ENCODE peak calls at places on chromosomes 2 and 18, in seven cellular contexts. B is sigmoid colon, H is transverse colon, J is HepG2, D is IMR-90, R is HCT116, T is body of pancreas. A is an unnamed sample. For H3K27me3, the result is how much of the 10 kb centered on the place peaks cover.

GRCh38 chr2:86584164-86584913 is 21.1 kb upstream of the CHMP3 start:
- DNase-seq in B (no peak), H (no peak), J (no peak), D (no peak), R (no peak), T (no peak), A (no peak)

GRCh38 chr18:25826377-25826776 is 264.0 kb downstream of the SS18 start:
- DNase-seq in B (no peak), H (no peak), J (no peak), D (no peak), R (no peak), T (no peak), A (no peak)

GRCh38 chr2:233692648-233693047 is at the start of gene UGT1A6:
- DNase-seq in B (no peak), H (no peak), J (no peak), D (no peak), R (no peak), T (peak), A (no peak)

GRCh38 chr2:201174687-201175086 is 8.3 kb upstream of the CASP10 start:
- DNase-seq in B (no peak), H (no peak), J (no peak), D (no peak), R (no peak), T (no peak), A (no peak)

GRCh38 chr2:168500516-168500915 is 44.4 kb downstream of the CERS6 start:
- DNase-seq in B (no peak), H (no peak), J (no peak), D (no peak), R (no peak), T (no peak), A (no peak)

GRCh38 chr2:203687161-203687560 is 19.3 kb upstream of the CD28 start:
- DNase-seq in B (no peak), H (no peak), J (no peak), D (peak), R (no peak), T (no peak), A (no peak)

GRCh38 chr18:21598726-21599584 is 1.5 kb downstream of the ESCO1 start:
- DNase-seq in B (no peak), H (peak), J (peak), D (no peak), R (peak), T (no peak), A (no peak)

GRCh38 chr2:217166241-217166640 is 306.4 kb upstream of the TNP1 start:
- DNase-seq in B (no peak), H (no peak), J (peak), D (peak), R (peak), T (no peak), A (no peak)

GRCh38 chr2:158463496-158464095 is 6.8 kb downstream of the PKP4 start:
- DNase-seq in B (no peak), H (no peak), J (no peak), D (no peak), R (no peak), T (no peak), A (no peak)

GRCh38 chr2:40372586-40372985 is 79.3 kb downstream of the SLC8A1 start:
- DNase-seq in B (no peak), H (no peak), J (no peak), D (peak), R (no peak), T (no peak), A (no peak)

GRCh38 chr18:75215663-75216062 is 5.1 kb downstream of the TSHZ1 start:
- DNase-seq in B (no peak), H (no peak), J (no peak), D (no peak), R (no peak), T (no peak), A (no peak)

GRCh38 chr2:39127973-39128372 is 7.1 kb upstream of the SOS1 start:
- DNase-seq in B (no peak), H (peak), J (no peak), D (peak), R (no peak), T (no peak), A (no peak)

GRCh38 chr2:85468704-85469349 is 50.3 kb downstream of the SH2D6 start:
- DNase-seq in B (peak), H (peak), J (peak), D (peak), R (peak), T (peak), A (peak)

GRCh38 chr2:236217926-236218325 is 46.3 kb downstream of the ASB18 start:
- DNase-seq in B (no peak), H (no peak), J (no peak), D (no peak), R (no peak), T (no peak), A (no peak)

GRCh38 chr18:27599202-27599829 is 414.2 kb upstream of the CHST9 start:
- DNase-seq in B (no peak), H (peak), J (peak), D (peak), R (peak), T (peak), A (peak)

GRCh38 chr2:64908406-64908805 is 80.8 kb upstream of the SLC1A4 start:
- DNase-seq in B (no peak), H (no peak), J (no peak), D (no peak), R (no peak), T (no peak), A (no peak)
- H3K27me3 ChIP-seq in B (under half), H (under half), J (under half), D (half or more), R (under half), T (under half), A (under half)

GRCh38 chr2:20568501-20569463 is 82.1 kb downstream of the HS1BP3 start:
- DNase-seq in B (no peak), H (no peak), J (no peak), D (no peak), R (no peak), T (no peak), A (peak)
- TF ChIP-seq POLR2A in B (no peak), H (no peak), J (no peak), D (no peak), R (no peak), T (no peak), A (no peak)

GRCh38 chr2:9370746-9371145 is 52.6 kb downstream of the ITGB1BP1 start:
- DNase-seq in B (no peak), H (no peak), J (no peak), D (no peak), R (no peak), T (no peak), A (no peak)

GRCh38 chr2:9364791-9365497 is 58.4 kb downstream of the ITGB1BP1 start:
- DNase-seq in B (no peak), H (no peak), J (peak), D (no peak), R (no peak), T (no peak), A (no peak)

GRCh38 chr2:9364373-9364772 is 59.0 kb downstream of the ITGB1BP1 start:
- DNase-seq in B (no peak), H (no peak), J (no peak), D (no peak), R (no peak), T (no peak), A (no peak)

GRCh38 chr2:9365498-9366019 is 57.8 kb downstream of the ITGB1BP1 start:
- DNase-seq in B (no peak), H (no peak), J (no peak), D (no peak), R (no peak), T (no peak), A (no peak)

DNA sequence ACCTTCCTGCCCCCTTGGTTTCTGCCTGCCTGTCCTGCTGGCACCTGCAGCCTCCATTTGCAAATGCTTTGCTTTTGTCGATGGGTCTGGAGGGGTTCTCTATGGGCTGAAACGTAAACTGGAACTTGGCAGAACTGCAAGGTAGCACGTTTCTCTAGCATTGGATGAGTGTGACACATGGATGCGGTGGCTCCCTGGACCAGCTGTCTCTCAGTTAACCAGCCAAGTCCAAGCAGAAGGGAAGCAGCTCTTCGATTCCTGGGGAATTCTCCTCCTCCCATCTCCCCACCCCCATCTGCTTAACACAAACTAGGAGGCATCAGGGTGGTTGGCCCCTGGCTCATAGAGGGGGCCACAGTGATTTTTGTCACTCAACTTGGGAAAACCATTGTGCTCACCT is 57.3 kb downstream of the ITGB1BP1 start:
- DNase-seq in B (no peak), H (no peak), J (no peak), D (no peak), R (no peak), T (no peak), A (no peak)
- H3K27ac ChIP-seq in B (no peak), H (no peak), J (peak), D (no peak), R (no peak), T (no peak), A (no peak)

GRCh38 chr2:44941551-44942234 is at the start of gene SIX3:
- DNase-seq in B (no peak), H (peak), J (no peak), D (no peak), R (peak), T (peak), A (no peak)

GRCh38 chr2:44940612-44941464 is 664 bp upstream of the SIX3 start:
- DNase-seq in B (no peak), H (no peak), J (no peak), D (no peak), R (no peak), T (no peak), A (no peak)

GRCh38 chr2:44938287-44939073 is 3.0 kb upstream of the SIX3 start:
- DNase-seq in B (no peak), H (no peak), J (peak), D (no peak), R (no peak), T (no peak), A (no peak)

GRCh38 chr2:44939074-44940052 is 2.1 kb upstream of the SIX3 start:
- DNase-seq in B (no peak), H (no peak), J (no peak), D (no peak), R (no peak), T (no peak), A (no peak)

GRCh38 chr2:44940053-44940494 is 1.4 kb upstream of the SIX3 start:
- DNase-seq in B (no peak), H (no peak), J (no peak), D (no peak), R (no peak), T (no peak), A (no peak)
- H3K27me3 ChIP-seq in B (half or more), H (half or more), J (half or more), D (half or more), R (under half), T (under half), A (half or more)

DNA sequence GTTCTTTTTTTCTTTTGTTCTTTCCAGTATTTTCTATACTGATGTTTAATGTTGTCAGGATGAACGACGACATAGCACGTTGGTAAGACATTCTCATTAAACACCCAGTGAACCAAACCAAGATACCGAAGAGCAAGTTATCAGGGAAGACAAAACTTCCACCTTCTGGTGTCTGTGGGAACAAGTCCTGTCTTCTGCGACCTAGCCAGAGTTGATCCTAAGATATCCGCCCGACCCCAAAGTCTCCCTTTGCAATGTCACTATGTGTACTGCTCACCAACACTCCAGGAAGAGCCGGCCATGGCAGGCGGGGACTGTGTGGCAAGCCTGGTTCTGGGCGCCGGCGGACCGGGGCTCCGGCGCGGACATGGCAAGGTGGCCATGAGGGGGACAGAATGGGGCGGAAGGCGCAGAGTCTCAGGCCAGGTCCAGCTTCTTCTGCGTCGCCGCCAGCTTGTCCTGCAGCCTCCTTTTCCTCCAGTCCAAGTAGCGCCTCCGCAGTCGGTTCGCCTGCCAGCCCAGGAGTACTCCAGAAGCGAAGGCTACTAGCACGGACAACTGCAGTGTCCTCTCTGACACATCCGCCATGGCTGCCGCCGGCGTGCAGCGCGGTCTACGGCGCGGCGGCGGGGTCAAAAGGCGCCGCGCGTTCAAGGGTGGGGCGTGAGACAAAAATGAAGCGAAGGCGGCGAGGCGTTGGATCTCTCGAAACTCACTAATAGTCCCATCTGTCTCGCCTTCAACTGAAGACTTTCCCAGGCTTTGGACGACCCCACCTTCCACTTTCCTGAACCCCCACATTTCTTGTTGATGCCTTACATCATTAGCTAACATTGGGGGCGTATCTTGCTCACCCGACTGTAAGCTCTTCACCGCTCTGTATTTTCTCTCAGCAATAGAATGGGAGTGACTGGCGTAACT is at the start of gene MTLN:
- DNase-seq in B (peak), H (peak), J (peak), D (peak), R (peak), T (peak), A (peak)
- TF ChIP-seq POLR2A in B (peak), H (peak), J (peak), D (peak), R (peak), T (peak), A (peak)

DNA sequence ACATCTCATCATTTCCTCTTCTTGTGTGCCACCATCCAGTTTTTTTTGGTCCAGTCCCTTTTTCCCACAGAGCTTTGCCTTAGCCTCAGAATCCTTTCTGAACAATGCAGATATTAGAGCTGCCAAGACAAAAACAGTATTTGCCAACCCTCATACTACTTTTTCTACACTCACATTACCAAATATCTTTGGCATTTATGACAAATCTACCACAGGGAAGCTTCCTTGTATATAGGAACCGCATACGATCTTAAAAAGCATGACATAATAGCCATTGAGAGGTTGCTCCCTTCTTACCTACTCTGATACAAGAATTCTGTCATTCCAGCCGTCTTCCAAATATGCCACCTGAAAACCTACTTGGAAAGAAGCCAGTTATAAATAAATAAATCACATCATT is 9.4 kb downstream of the ZNF24 start:
- DNase-seq in B (no peak), H (no peak), J (no peak), D (peak), R (no peak), T (no peak), A (no peak)
- H3K27ac ChIP-seq in B (no peak), H (no peak), J (no peak), D (no peak), R (no peak), T (no peak), A (no peak)

GRCh38 chr2:176129825-176130152 is 284 bp downstream of the HOXD8 start:
- DNase-seq in B (peak), H (peak), J (no peak), D (no peak), R (no peak), T (no peak), A (no peak)
- H3K27me3 ChIP-seq in B (under half), H (half or more), J (half or more), D (half or more), R (under half), T (under half), A (under half)

GRCh38 chr2:169822785-169823392 is 1.8 kb downstream of the METTL5 start:
- DNase-seq in B (no peak), H (no peak), J (no peak), D (peak), R (no peak), T (no peak), A (no peak)

GRCh38 chr2:169827272-169828140 is at the start of gene UBR3:
- DNase-seq in B (peak), H (peak), J (peak), D (peak), R (peak), T (peak), A (peak)

GRCh38 chr2:169822036-169822435 is 2.7 kb downstream of the METTL5 start:
- DNase-seq in B (no peak), H (no peak), J (no peak), D (no peak), R (no peak), T (no peak), A (no peak)

GRCh38 chr2:169823996-169824372 is 721 bp downstream of the METTL5 start:
- DNase-seq in B (no peak), H (no peak), J (no peak), D (no peak), R (no peak), T (no peak), A (no peak)

DNA sequence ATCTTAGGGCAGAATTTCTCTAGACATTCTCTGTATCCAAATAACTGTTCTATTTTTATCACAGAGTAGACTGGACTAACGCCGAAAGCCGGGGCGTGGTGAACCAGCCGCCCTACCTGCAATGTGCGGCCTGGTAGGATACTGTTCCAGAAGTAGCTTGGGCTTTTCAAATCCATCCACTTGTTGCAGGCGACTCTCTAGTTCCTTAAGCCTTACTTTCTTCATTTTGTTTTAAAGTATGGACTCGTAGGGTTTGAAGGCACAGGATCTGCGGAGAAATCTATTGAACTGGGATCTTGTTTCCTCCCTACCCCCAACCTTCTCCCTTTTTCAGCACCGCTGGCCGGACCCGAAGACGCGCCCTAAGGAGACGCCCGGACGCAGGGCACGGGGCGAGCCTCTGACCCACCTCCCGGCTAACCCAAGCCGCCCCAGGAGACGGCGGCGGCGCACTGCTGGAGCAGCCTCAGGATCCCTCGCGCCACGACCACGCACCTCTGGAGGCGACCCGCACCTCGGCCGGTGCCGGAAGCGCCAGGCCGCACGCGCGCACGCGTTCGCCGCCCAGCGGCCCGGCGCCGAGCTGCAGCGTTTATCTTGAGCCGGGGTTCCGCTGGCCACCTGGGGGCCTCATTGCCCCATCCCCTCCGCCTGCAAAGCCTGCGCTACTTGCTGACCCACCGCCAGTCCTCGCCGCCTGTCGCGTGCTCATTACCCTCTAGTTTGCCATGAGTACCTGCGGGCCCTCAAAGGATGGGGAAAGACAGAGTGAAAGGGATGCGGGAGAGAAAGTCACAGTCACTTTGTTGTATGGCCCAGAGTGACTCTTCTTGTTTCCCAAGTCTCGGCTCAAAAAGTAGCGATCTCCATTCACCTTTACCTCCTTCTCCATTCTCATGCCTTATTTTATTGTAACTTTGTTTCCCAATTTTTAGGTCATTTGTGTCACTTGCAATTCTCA is at the start of gene METTL5:
- DNase-seq in B (peak), H (peak), J (peak), D (peak), R (peak), T (peak), A (peak)
- TF ChIP-seq POLR2A in B (no peak), H (peak), J (peak), D (no peak), R (peak), T (peak), A (peak)

DNA sequence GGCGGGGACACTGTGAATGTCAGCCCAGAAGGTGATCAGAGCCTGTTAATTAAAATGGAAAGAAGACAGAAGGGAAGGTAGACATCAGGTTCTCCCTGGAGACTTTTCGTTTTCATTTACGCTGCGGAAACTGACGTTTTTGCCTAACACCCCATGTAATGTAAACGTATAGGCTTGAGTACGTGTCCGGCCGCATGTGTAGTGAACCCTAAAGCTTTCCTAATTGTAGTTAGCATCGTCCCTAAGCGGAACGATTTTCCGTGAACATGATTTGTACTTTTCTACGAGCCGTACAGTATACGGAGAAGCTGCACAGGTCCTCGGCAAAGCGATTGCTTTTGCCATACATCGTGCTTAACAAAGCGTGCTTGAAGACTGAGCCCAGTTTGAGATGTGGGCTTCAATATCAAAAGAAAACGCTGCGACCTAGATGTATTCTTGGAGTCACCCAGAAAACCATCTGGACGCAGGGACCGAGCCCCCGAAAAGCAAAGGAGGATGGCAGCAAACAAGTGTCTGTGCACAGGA is 284 bp downstream of the TIMM21 start:
- DNase-seq in B (no peak), H (no peak), J (no peak), D (no peak), R (no peak), T (no peak), A (no peak)
- H3K27ac ChIP-seq in B (peak), H (peak), J (peak), D (peak), R (peak), T (peak), A (peak)

A was measured in prostate gland.